ENCODE peak calls at places on chromosome 1, in nine cellular contexts. B, H, K, I, D, O, S, X and N are unnamed samples.

GRCh38 chr1:44784094-44785026 is 3.6 kb downstream of the BEST4 start:
- DNase-seq in B (no peak), H (no peak), K (no peak), I (no peak), D (no peak), O (no peak), S (no peak), X (no peak), N (no peak)

GRCh38 chr1:101131239-101131924 is 105.4 kb upstream of the S1PR1 start:
- DNase-seq in B (no peak), H (no peak), K (no peak), I (no peak), D (no peak), O (no peak), S (no peak), X (no peak), N (no peak)

GRCh38 chr1:178538192-178538916 is 25.4 kb downstream of the TEX35 start:
- DNase-seq in B (peak; percentile 90), H (no peak), K (peak; percentile 91), I (no peak), D (peak; percentile 80), O (no peak), S (peak; percentile 51), X (no peak), N (no peak)

GRCh38 chr1:14519976-14520375 is 78.5 kb upstream of the KAZN start:
- DNase-seq in B (peak; percentile 85), H (no peak), K (no peak), I (no peak), D (peak; percentile 10), O (no peak), S (no peak), X (no peak), N (no peak)

GRCh38 chr1:40921981-40922677 is 57.4 kb upstream of the CTPS1 start:
- DNase-seq in B (no peak), H (no peak), K (no peak), I (no peak), D (no peak), O (no peak), S (no peak), X (no peak), N (no peak)

GRCh38 chr1:172451002-172451443 is 7.2 kb upstream of the PIGC start:
- DNase-seq in B (no peak), H (no peak), K (peak; percentile 75), I (no peak), D (peak; percentile 75), O (no peak), S (peak; percentile 48), X (no peak), N (no peak)

GRCh38 chr1:65812065-65812464 is 19.4 kb downstream of the PDE4B start:
- DNase-seq in B (peak; percentile 96), H (no peak), K (peak; percentile 72), I (no peak), D (peak; percentile 90), O (peak; percentile 54), S (peak; percentile 79), X (peak; percentile 74), N (no peak)

GRCh38 chr1:107534632-107535031 is 393.8 kb downstream of the NTNG1 start:
- DNase-seq in B (no peak), H (no peak), K (no peak), I (no peak), D (no peak), O (no peak), S (no peak), X (no peak), N (no peak)

GRCh38 chr1:37092937-37093336 is 58.6 kb upstream of the GRIK3 start:
- DNase-seq in B (no peak), H (no peak), K (no peak), I (no peak), D (no peak), O (no peak), S (no peak), X (no peak), N (no peak)

GRCh38 chr1:8314346-8315280 is 3.3 kb upstream of the SLC45A1 start:
- DNase-seq in B (peak; percentile 77), H (no peak), K (peak; percentile 78), I (no peak), D (peak; percentile 90), O (peak; percentile 84), S (peak; percentile 87), X (peak; percentile 48), N (peak; percentile 8)

GRCh38 chr1:36657826-36658225 is 175.1 kb upstream of the CSF3R start:
- DNase-seq in B (no peak), H (no peak), K (no peak), I (no peak), D (no peak), O (peak; percentile 52), S (no peak), X (no peak), N (no peak)

GRCh38 chr1:43308635-43309580 is 8.1 kb downstream of the TIE1 start:
- DNase-seq in B (no peak), H (no peak), K (no peak), I (no peak), D (no peak), O (no peak), S (no peak), X (no peak), N (no peak)

GRCh38 chr1:55724551-55725325 is 509.6 kb upstream of the USP24 start:
- DNase-seq in B (peak; percentile 94), H (no peak), K (peak; percentile 98), I (no peak), D (peak; percentile 35), O (no peak), S (peak; percentile 82), X (no peak), N (no peak)

GRCh38 chr1:14689996-14690614 is 91.6 kb downstream of the KAZN start:
- DNase-seq in B (no peak), H (no peak), K (no peak), I (no peak), D (peak; percentile 77), O (peak; percentile 23), S (no peak), X (no peak), N (no peak)

GRCh38 chr1:26999440-26999987 is 6.0 kb downstream of the TRNP1 start:
- DNase-seq in B (peak; percentile 99), H (no peak), K (peak; percentile 98), I (no peak), D (peak; percentile 95), O (no peak), S (peak; percentile 99), X (no peak), N (no peak)

GRCh38 chr1:233834609-233835008 is 69.9 kb upstream of the SLC35F3 start:
- DNase-seq in B (no peak), H (no peak), K (no peak), I (no peak), D (no peak), O (no peak), S (no peak), X (no peak), N (no peak)

GRCh38 chr1:9022773-9023172 is 3.5 kb downstream of the SLC2A7 start:
- DNase-seq in B (no peak), H (no peak), K (no peak), I (no peak), D (no peak), O (no peak), S (no peak), X (no peak), N (no peak)

GRCh38 chr1:160539896-160540858 is 17.1 kb upstream of the SLAMF6 start:
- DNase-seq in B (no peak), H (no peak), K (peak; percentile 66), I (no peak), D (peak; percentile 7), O (peak; percentile 54), S (peak; percentile 2), X (peak; percentile 76), N (no peak)

GRCh38 chr1:39416609-39417008 is 74.8 kb upstream of the BMP8A start:
- DNase-seq in B (no peak), H (no peak), K (peak; percentile 82), I (no peak), D (no peak), O (no peak), S (no peak), X (no peak), N (no peak)

GRCh38 chr1:206041640-206042039 is 11.3 kb upstream of the RHEX start:
- DNase-seq in B (no peak), H (no peak), K (no peak), I (no peak), D (no peak), O (no peak), S (no peak), X (no peak), N (no peak)

GRCh38 chr1:216722841-216723240 is 388 bp downstream of the ESRRG start:
- DNase-seq in B (no peak), H (no peak), K (no peak), I (no peak), D (no peak), O (no peak), S (no peak), X (no peak), N (no peak)

GRCh38 chr1:202159534-202160371 is 649 bp downstream of the PTPN7 start:
- DNase-seq in B (no peak), H (no peak), K (no peak), I (no peak), D (no peak), O (no peak), S (no peak), X (peak; percentile 72), N (no peak)